ENCODE peak calls at places on chromosomes 13 and 19, in nine cellular contexts. One of them, this sample, is unnamed.
A peak's percentile ranks its signal among the peaks of the same experiment; 100 is the strongest.

GRCh38 chr19:39237200-39238184 is 7.3 kb downstream of the IFNL3 start:
- DNase-seq in body of pancreas: peak; percentile 96
- DNase-seq in HFFc6: no peak
- DNase-seq in K562: peak; percentile 73
- DNase-seq in fibroblast of pulmonary artery: no peak
- DNase-seq in MCF 10A: peak; percentile 16
- DNase-seq in dorsolateral prefrontal cortex: no peak
- DNase-seq in cardiac muscle cell: peak; percentile 21
- DNase-seq in A549: no peak
- DNase-seq in this sample: no peak

GRCh38 chr13:46386996-46387851 is at the start of gene RUBCNL:
- DNase-seq in cardiac muscle cell: peak; percentile 70
- DNase-seq in MCF 10A: peak; percentile 68
- DNase-seq in body of pancreas: peak; percentile 28
- DNase-seq in A549: no peak
- DNase-seq in HFFc6: no peak
- DNase-seq in fibroblast of pulmonary artery: no peak
- DNase-seq in K562: peak; percentile 8
- DNase-seq in dorsolateral prefrontal cortex: no peak
- DNase-seq in this sample: no peak

GRCh38 chr19:19081642-19082151 is 17.9 kb downstream of the SLC25A42 start:
- DNase-seq in MCF 10A: no peak
- DNase-seq in A549: no peak
- DNase-seq in cardiac muscle cell: no peak
- DNase-seq in K562: no peak
- DNase-seq in body of pancreas: no peak
- DNase-seq in dorsolateral prefrontal cortex: no peak
- DNase-seq in fibroblast of pulmonary artery: peak; percentile 43
- DNase-seq in HFFc6: no peak
- DNase-seq in this sample: no peak

GRCh38 chr19:4042064-4042730 is 24.5 kb downstream of the ZBTB7A start:
- DNase-seq in HFFc6: no peak
- DNase-seq in fibroblast of pulmonary artery: no peak
- DNase-seq in dorsolateral prefrontal cortex: no peak
- DNase-seq in MCF 10A: no peak
- DNase-seq in cardiac muscle cell: no peak
- DNase-seq in body of pancreas: no peak
- DNase-seq in K562: no peak
- DNase-seq in A549: no peak
- DNase-seq in this sample: no peak

GRCh38 chr19:4208385-4209094 is 20.8 kb upstream of the EBI3 start:
- DNase-seq in HFFc6: peak; percentile 48
- DNase-seq in dorsolateral prefrontal cortex: no peak
- DNase-seq in A549: peak; percentile 55
- DNase-seq in body of pancreas: no peak
- DNase-seq in K562: peak; percentile 59
- DNase-seq in cardiac muscle cell: no peak
- DNase-seq in fibroblast of pulmonary artery: peak; percentile 28
- DNase-seq in MCF 10A: peak; percentile 50
- DNase-seq in this sample: no peak

GRCh38 chr13:60000081-60000480 is 163.6 kb downstream of the DIAPH3 start:
- DNase-seq in cardiac muscle cell: no peak
- DNase-seq in K562: no peak
- DNase-seq in body of pancreas: no peak
- DNase-seq in HFFc6: no peak
- DNase-seq in MCF 10A: no peak
- DNase-seq in dorsolateral prefrontal cortex: no peak
- DNase-seq in A549: no peak
- DNase-seq in fibroblast of pulmonary artery: peak; percentile 20
- DNase-seq in this sample: no peak

GRCh38 chr13:54110597-54110996 is 1082.0 kb downstream of the OLFM4 start:
- DNase-seq in K562: no peak
- DNase-seq in cardiac muscle cell: no peak
- DNase-seq in MCF 10A: no peak
- DNase-seq in A549: no peak
- DNase-seq in fibroblast of pulmonary artery: no peak
- DNase-seq in HFFc6: no peak
- DNase-seq in body of pancreas: no peak
- DNase-seq in dorsolateral prefrontal cortex: no peak
- DNase-seq in this sample: no peak

GRCh38 chr19:19547674-19548345 is 9.7 kb downstream of the CILP2 start:
- DNase-seq in fibroblast of pulmonary artery: no peak
- DNase-seq in HFFc6: no peak
- DNase-seq in MCF 10A: no peak
- DNase-seq in A549: no peak
- DNase-seq in cardiac muscle cell: no peak
- DNase-seq in dorsolateral prefrontal cortex: no peak
- DNase-seq in body of pancreas: no peak
- DNase-seq in K562: no peak
- DNase-seq in this sample: no peak

GRCh38 chr13:98041081-98041820 is 87.8 kb downstream of the IPO5 start:
- DNase-seq in body of pancreas: no peak
- DNase-seq in A549: no peak
- DNase-seq in MCF 10A: no peak
- DNase-seq in K562: no peak
- DNase-seq in cardiac muscle cell: no peak
- DNase-seq in HFFc6: no peak
- DNase-seq in fibroblast of pulmonary artery: no peak
- DNase-seq in dorsolateral prefrontal cortex: no peak
- DNase-seq in this sample: no peak

DNA sequence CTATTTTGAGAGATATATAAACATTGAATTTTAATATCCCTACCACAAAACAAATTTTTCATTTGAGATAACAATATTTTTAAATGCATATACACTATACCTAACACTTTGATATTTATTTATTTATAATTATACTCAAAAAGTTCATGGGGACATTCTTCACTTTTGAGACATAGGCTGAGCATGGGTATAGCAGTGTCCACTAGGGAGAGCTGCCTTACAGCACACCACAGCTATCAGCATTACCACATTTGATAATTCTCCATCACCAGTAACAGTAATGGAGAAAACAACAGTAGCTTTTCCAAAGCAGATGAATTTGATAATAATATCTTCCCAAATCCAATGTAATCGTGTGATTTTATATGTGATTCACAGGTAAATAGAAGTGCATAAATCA is 626.1 kb downstream of the DACH1 start:
- DNase-seq in K562: no peak
- DNase-seq in MCF 10A: peak; percentile 3
- DNase-seq in HFFc6: no peak
- DNase-seq in body of pancreas: no peak
- DNase-seq in cardiac muscle cell: peak; percentile 15
- DNase-seq in dorsolateral prefrontal cortex: no peak
- DNase-seq in fibroblast of pulmonary artery: peak; percentile 61
- DNase-seq in A549: no peak
- DNase-seq in this sample: no peak
- TF ChIP-seq CTCF in K562: no peak
- TF ChIP-seq CTCF in MCF 10A: peak; percentile 28
- TF ChIP-seq CTCF in HFFc6: no peak
- TF ChIP-seq CTCF in body of pancreas: peak; percentile 22
- TF ChIP-seq CTCF in cardiac muscle cell: peak; percentile 51
- TF ChIP-seq CTCF in dorsolateral prefrontal cortex: peak; percentile 47
- TF ChIP-seq CTCF in fibroblast of pulmonary artery: peak; percentile 80
- TF ChIP-seq CTCF in A549: no peak
- TF ChIP-seq CTCF in this sample: peak; percentile 14

DNA sequence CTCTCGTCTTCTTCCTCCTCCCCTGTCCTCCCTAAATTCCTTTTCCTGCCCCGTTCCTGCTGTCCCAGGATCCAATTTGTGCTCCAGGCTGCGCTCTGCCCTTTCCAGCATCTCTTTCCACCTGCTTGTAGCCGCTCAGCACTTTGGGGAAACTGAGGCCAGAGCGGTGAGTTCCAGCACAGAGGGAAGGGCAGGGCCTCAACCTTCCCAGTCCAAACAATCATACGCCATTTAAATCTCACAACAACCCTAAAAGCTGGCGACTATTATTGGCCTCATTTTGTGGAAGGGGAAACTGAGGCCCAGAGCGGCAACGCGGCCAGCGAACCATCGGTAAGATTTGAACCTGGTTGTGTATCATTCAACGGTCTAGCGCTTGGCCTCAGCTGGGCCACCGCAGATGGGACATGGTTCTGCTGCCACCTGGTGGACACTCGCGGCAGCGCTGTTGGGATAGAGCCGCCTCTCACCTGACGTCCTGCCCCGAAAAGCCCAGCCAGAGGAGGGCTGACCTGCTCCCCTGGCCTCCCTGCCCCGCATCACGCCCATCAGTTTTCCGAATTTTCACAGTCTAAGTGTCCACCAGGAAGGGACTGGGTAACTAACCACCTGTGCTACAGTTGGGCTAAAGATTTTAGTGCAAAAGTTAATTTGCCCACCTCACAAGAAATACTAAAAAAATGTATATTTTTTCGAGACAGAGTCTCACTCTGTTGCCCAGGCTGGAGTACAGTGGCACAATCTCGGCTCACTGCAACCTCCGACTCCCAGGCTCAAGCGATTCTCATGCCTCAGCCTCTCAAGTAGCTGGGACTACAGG is 4.2 kb upstream of the RPL18A start:
- DNase-seq in dorsolateral prefrontal cortex: peak; percentile 90
- DNase-seq in HFFc6: peak; percentile 59
- DNase-seq in A549: peak; percentile 81
- DNase-seq in body of pancreas: peak; percentile 87
- DNase-seq in fibroblast of pulmonary artery: peak; percentile 75
- DNase-seq in cardiac muscle cell: peak; percentile 88
- DNase-seq in MCF 10A: peak; percentile 84
- DNase-seq in K562: peak; percentile 80
- DNase-seq in this sample: peak; percentile 46
- TF ChIP-seq CTCF in dorsolateral prefrontal cortex: peak; percentile 98
- TF ChIP-seq CTCF in HFFc6: peak; percentile 99
- TF ChIP-seq CTCF in A549: peak; percentile 80
- TF ChIP-seq CTCF in body of pancreas: peak; percentile 98
- TF ChIP-seq CTCF in fibroblast of pulmonary artery: peak; percentile 96
- TF ChIP-seq CTCF in cardiac muscle cell: peak; percentile 95
- TF ChIP-seq CTCF in MCF 10A: peak; percentile 97
- TF ChIP-seq CTCF in K562: peak; percentile 95
- TF ChIP-seq CTCF in this sample: peak; percentile 97

DNA sequence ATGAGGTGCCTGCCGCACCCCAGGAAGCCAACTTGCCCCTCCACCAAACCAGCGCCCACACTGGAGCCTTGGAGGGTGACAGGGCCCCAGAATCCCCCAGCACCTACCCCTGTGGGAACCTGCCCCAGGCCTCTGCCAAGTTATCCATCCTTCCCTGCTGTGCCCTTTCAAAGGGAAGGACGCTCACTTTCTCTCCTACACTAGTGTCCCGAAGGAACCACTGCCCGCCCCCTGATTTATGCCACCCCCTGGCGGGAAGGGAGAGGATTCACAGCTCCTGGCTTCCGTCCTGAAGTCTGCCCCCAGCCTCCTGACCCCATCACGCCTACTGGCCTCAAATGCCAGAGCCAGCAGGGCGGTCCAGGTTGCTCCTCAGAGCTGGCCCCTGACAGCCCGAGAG is 1.4 kb downstream of the EVI5L start:
- DNase-seq in cardiac muscle cell: peak; percentile 48
- DNase-seq in body of pancreas: no peak
- DNase-seq in dorsolateral prefrontal cortex: no peak
- DNase-seq in HFFc6: no peak
- DNase-seq in fibroblast of pulmonary artery: peak; percentile 44
- DNase-seq in K562: peak; percentile 68
- DNase-seq in A549: peak; percentile 73
- DNase-seq in MCF 10A: peak; percentile 68
- DNase-seq in this sample: peak; percentile 20
- TF ChIP-seq CTCF in cardiac muscle cell: peak; percentile 43
- TF ChIP-seq CTCF in body of pancreas: no peak
- TF ChIP-seq CTCF in dorsolateral prefrontal cortex: peak; percentile 46
- TF ChIP-seq CTCF in HFFc6: peak; percentile 55
- TF ChIP-seq CTCF in fibroblast of pulmonary artery: peak; percentile 40
- TF ChIP-seq CTCF in K562: peak; percentile 72
- TF ChIP-seq CTCF in A549: peak; percentile 13
- TF ChIP-seq CTCF in MCF 10A: peak; percentile 33
- TF ChIP-seq CTCF in this sample: peak; percentile 22

GRCh38 chr13:76886292-76887061 is at the start of gene KCTD12:
- DNase-seq in dorsolateral prefrontal cortex: peak; percentile 68
- DNase-seq in A549: peak; percentile 14
- DNase-seq in HFFc6: peak; percentile 43
- DNase-seq in cardiac muscle cell: peak; percentile 95
- DNase-seq in fibroblast of pulmonary artery: peak; percentile 87
- DNase-seq in MCF 10A: peak; percentile 72
- DNase-seq in K562: peak; percentile 58
- DNase-seq in body of pancreas: peak; percentile 87
- DNase-seq in this sample: peak; percentile 95
- TF ChIP-seq CTCF in dorsolateral prefrontal cortex: peak; percentile 41
- TF ChIP-seq CTCF in A549: peak; percentile 16
- TF ChIP-seq CTCF in HFFc6: peak; percentile 47
- TF ChIP-seq CTCF in cardiac muscle cell: peak; percentile 36
- TF ChIP-seq CTCF in fibroblast of pulmonary artery: no peak
- TF ChIP-seq CTCF in MCF 10A: peak; percentile 25
- TF ChIP-seq CTCF in K562: peak; percentile 40
- TF ChIP-seq CTCF in body of pancreas: no peak
- TF ChIP-seq CTCF in this sample: no peak

DNA sequence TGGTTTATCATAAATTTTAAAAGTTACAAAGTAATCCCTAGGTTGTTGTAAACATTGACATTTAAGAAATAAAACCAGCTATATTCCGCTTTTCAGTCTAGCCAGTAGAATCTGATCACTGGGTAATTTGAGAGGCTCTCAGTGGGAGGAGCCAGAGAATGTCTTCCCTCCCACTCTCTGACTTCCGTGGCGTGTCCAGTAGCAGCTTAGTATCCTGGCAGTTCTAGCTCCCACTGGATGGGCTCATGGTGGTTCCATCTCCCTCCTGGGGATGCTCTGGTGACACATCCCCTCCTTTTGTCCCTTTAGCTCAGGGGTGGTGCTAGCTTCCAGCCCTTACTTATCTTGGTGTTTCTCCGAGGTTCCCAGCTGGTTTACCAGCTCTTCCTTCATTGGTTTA is 34.5 kb downstream of the MTUS2 start:
- DNase-seq in cardiac muscle cell: no peak
- DNase-seq in A549: no peak
- DNase-seq in HFFc6: no peak
- DNase-seq in MCF 10A: peak; percentile 28
- DNase-seq in dorsolateral prefrontal cortex: no peak
- DNase-seq in K562: peak; percentile 3
- DNase-seq in body of pancreas: no peak
- DNase-seq in fibroblast of pulmonary artery: no peak
- DNase-seq in this sample: no peak
- TF ChIP-seq CTCF in cardiac muscle cell: no peak
- TF ChIP-seq CTCF in A549: no peak
- TF ChIP-seq CTCF in HFFc6: no peak
- TF ChIP-seq CTCF in MCF 10A: no peak
- TF ChIP-seq CTCF in dorsolateral prefrontal cortex: no peak
- TF ChIP-seq CTCF in K562: no peak
- TF ChIP-seq CTCF in body of pancreas: no peak
- TF ChIP-seq CTCF in fibroblast of pulmonary artery: no peak
- TF ChIP-seq CTCF in this sample: no peak